ENCODE peak calls at places on chromosome 1, in four cellular contexts. I is GM12878, K is H1, R is HepG2. G is an unnamed sample.

GRCh38 chr1:23692308-23692871 is 784 bp downstream of the RPL11 start:
- DNase-seq in I (no peak), K (no peak), R (no peak), G (no peak)

GRCh38 chr1:61742620-61743431 is 546 bp downstream of the PATJ start:
- DNase-seq in I (no peak), K (no peak), R (peak; percentile 12), G (no peak)

GRCh38 chr1:78005347-78005722 is 596 bp downstream of the DNAJB4 start:
- DNase-seq in I (no peak), K (no peak), R (no peak), G (no peak)

GRCh38 chr1:62841587-62842169 is 57.7 kb downstream of the ATG4C start:
- DNase-seq in I (peak; percentile 15), K (no peak), R (peak; percentile 54), G (peak; percentile 53)

GRCh38 chr1:118275716-118276115 is 90.7 kb upstream of the SPAG17 start:
- DNase-seq in I (no peak), K (no peak), R (no peak), G (no peak)

GRCh38 chr1:23825762-23826522 is 713 bp upstream of the HMGCL start:
- DNase-seq in I (peak; percentile 49), K (no peak), R (no peak), G (no peak)

GRCh38 chr1:101738475-101738874 is 258.3 kb downstream of the OLFM3 start:
- DNase-seq in I (no peak), K (no peak), R (no peak), G (no peak)

GRCh38 chr1:25342846-25343245 is 4.7 kb downstream of the TMEM50A start:
- DNase-seq in I (no peak), K (no peak), R (no peak), G (no peak)

GRCh38 chr1:195766709-195767108 is 841.5 kb downstream of the KCNT2 start:
- DNase-seq in I (no peak), K (no peak), R (no peak), G (no peak)

GRCh38 chr1:55632058-55632457 is 416.9 kb upstream of the USP24 start:
- DNase-seq in I (no peak), K (no peak), R (no peak), G (no peak)

GRCh38 chr1:156797212-156797871 is 19.3 kb downstream of the SH2D2A start:
- DNase-seq in I (no peak), K (no peak), R (peak; percentile 55), G (peak; percentile 77)

GRCh38 chr1:55696181-55696580 is 481.0 kb upstream of the USP24 start:
- DNase-seq in I (no peak), K (no peak), R (no peak), G (no peak)

GRCh38 chr1:21051177-21051576 is 125.5 kb downstream of the EIF4G3 start:
- DNase-seq in I (no peak), K (no peak), R (no peak), G (no peak)

DNA sequence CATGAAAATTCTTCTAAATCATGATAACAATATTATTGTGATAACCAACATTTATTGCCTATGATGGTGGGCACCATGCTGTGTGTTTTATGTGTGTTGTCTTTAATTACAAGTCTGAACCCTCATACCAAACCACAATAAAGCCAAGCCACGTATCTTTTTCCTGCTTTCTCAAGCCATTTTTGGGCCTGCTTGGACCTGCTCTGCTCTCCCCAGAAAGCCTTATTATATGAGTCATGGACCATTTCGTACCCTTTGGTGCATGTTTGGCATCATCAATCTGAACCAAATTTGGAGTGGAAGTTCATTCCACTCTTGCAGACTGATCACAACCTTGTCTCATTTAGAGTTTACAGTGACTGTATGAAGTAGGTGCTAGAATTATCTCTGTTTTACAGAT is 87.3 kb upstream of the CD53 start:
- DNase-seq in I (no peak), K (no peak), R (no peak), G (no peak)
- TF ChIP-seq HDAC6 in I (no peak), K (no peak), R (no peak), G (no peak)

GRCh38 chr1:165172666-165173065 is 183.8 kb downstream of the LMX1A start:
- DNase-seq in I (no peak), K (no peak), R (no peak), G (no peak)
- TF ChIP-seq TAF1 in I (no peak), K (no peak), R (no peak), G (no peak)

DNA sequence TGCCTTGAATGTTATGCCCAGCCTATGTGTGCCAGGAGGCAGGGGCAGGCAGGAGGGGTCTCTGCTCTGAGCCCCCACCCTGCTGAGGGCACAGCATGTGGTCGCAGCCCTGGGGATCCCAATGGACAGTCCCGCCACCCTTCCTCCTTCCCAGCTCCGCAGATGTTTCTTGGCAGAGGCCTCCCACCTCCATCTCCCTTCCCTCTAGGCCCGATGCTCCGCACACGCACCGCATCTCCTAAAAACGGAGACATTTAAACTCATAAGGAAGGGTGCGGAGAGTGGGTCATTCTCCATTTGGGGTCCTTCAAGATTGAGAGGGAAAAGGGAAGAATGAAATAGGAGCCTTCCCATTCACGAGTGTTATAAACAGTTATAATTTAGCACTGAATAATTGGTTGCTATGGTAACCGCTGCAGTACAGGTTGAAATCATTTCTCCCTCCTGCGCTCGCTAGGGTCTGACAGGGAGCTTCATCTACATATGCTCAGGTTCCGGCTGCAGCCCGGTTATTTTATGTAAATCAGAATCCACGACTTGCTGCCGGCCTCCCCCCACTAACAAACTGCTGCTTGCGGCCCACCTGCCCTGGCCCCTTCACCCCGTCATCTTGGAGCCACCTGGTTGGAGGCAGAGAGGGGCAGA is 16.0 kb downstream of the CHD5 start:
- DNase-seq in I (no peak), K (no peak), R (no peak), G (no peak)
- TF ChIP-seq EP300 in I (no peak), K (no peak), R (no peak), G (no peak)

GRCh38 chr1:226643167-226643566 is 94.6 kb downstream of the STUM start:
- DNase-seq in I (peak; percentile 33), K (no peak), R (no peak), G (peak; percentile 88)
- TF ChIP-seq HDAC6 in I (no peak), K (no peak), R (no peak), G (no peak)

GRCh38 chr1:92945748-92946270 is 15.5 kb downstream of the DIPK1A start:
- DNase-seq in I (no peak), K (no peak), R (no peak), G (no peak)

GRCh38 chr1:92940541-92940940 is 20.7 kb downstream of the DIPK1A start:
- DNase-seq in I (no peak), K (no peak), R (no peak), G (no peak)

GRCh38 chr1:92943515-92943873 is 17.8 kb downstream of the DIPK1A start:
- DNase-seq in I (no peak), K (no peak), R (no peak), G (no peak)

GRCh38 chr1:92948071-92948470 is 13.2 kb downstream of the DIPK1A start:
- DNase-seq in I (no peak), K (no peak), R (no peak), G (no peak)

DNA sequence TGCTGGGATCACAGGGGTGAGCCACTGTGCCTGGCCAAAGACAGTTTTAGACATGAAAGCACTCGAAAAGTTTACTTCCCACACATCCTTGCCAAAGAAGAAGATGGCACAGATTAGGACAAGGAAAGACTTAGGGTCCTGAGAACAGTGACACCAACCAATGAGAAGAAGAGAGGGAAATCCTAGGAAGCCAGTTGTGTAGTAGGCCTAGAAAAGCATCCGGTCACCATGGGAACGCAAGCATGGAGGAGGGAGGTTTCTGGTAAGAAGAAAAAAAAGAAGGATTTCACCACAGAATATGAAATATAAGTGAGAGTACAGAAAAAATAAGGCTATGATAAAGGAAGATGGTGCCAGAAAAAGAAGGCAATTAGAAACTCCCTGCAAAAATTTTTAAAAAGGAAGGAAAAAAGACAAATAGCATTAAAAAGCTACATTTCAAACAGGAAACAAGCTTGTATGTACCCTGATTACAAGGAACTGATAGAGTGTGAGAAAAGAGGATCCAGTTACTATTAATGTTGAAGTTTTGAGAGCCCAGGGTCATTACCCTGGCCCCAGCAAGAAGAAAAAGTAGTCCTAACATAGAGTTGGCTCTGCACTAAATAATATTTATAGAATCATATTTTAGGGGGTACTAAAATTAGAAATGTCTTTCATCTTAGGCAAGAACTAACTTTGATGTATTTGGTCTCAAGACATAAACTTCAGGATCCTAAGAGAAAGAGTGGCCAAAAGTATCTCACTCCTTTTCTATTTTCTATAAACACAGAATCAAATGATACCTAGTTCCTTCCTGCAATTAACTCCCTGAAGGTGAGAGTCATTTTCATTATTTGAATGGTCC is 16.1 kb downstream of the DIPK1A start:
- DNase-seq in I (no peak), K (no peak), R (no peak), G (no peak)
- TF ChIP-seq TAF1 in I (no peak), K (no peak), R (no peak), G (no peak)

DNA sequence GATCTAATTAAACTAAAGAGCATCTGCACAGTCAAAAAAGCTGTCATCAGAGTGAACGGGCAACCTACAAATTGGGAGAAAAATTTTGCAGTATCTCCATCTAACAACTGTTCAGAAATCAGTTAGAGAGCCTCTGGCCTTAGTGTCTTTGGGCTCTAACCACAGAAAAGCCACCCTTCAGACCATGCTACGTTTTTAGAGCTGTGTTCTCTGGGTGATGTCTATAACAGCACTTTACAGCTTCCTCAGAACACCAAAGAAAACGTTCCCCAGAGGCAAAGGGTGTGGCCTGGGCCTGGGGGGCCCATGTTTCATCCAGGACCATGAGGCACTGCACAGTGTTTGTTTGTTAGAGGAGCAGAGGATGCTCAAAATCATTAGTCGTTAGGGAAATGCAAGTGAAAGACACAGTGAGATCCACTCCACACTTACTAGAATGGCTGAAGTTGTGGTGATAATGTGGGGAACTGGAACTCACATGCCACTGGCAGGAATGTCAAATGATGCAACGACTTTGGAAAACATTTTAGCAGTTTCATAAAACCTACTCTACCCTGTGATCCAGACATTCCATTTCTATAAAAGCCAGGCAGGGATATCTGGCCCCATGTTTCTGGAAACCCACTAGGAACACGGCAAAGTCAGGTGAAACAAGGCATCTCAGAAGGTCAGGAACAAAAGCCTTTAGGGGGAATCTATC is 250.4 kb upstream of the HOOK1 start:
- DNase-seq in I (no peak), K (no peak), R (no peak), G (no peak)
- TF ChIP-seq EP300 in I (no peak), K (no peak), R (no peak), G (no peak)

DNA sequence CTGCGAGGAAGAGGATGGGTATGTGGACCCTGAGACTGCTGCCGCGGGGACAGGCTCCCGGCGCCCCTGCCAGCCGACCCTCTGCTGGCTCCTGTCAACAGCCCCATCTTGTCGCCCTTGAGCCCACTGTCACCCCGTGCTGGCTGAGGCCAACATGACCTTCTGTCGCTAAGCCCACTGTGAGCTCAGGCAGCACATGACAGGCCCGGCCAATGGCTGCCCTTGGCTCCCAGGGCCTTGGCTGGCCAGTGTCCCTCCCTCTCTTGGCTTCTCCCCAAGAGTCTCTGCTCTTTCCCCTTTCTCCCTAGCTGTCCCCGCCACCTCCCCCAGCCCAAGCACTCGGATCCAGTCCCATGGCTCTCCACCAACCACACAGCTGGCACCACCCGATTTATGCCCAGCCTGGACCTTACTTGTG is 3.5 kb downstream of the PEX10 start:
- DNase-seq in I (no peak), K (no peak), R (no peak), G (no peak)
- TF ChIP-seq HDAC6 in I (no peak), K (no peak), R (no peak), G (no peak)

GRCh38 chr1:8343464-8344001 is 25.6 kb downstream of the SLC45A1 start:
- DNase-seq in I (no peak), K (no peak), R (peak; percentile 67), G (no peak)
- TF ChIP-seq TAF1 in I (no peak), K (no peak), R (no peak), G (no peak)

G was measured in K562.